ENCODE peak calls at places on chromosomes 13 and 19, in ten cellular contexts. G is colonic mucosa, N is esophagus squamous epithelium, H is body of pancreas, E is RWPE2, M is right atrium auricular region, R is pancreas, Y is trophoblast cell, V is lower lobe of right lung, I is ascending aorta. T is an unnamed sample. For H3K4me1 and H3K36me3, the result is how much of the 10 kb centered on the place peaks cover.

GRCh38 chr13:43686557-43686956 is 100.2 kb downstream of the ENOX1 start:
- DNase-seq in G (no peak), N (no peak), H (peak), E (no peak), M (peak), R (peak), Y (peak), V (no peak), I (no peak), T (no peak)

GRCh38 chr13:79829880-79830279 is 348.9 kb downstream of the NDFIP2 start:
- DNase-seq in G (no peak), N (no peak), H (no peak), E (no peak), M (no peak), R (no peak), Y (no peak), V (no peak), I (no peak), T (no peak)

GRCh38 chr19:43826787-43827754 is at the start of gene ZNF283:
- DNase-seq in G (peak), N (peak), H (peak), E (peak), M (peak), R (peak), Y (peak), V (peak), I (peak), T (peak)

GRCh38 chr13:106846571-106846970 is 278.6 kb upstream of the ARGLU1 start:
- DNase-seq in G (no peak), N (no peak), H (no peak), E (no peak), M (no peak), R (no peak), Y (no peak), V (no peak), I (no peak), T (no peak)

GRCh38 chr13:75384881-75385707 is 96.9 kb downstream of the TBC1D4 start:
- DNase-seq in G (no peak), N (no peak), H (no peak), E (no peak), M (no peak), R (no peak), Y (no peak), V (no peak), I (no peak), T (no peak)

GRCh38 chr19:5339950-5340636 is 519 bp downstream of the PTPRS start:
- DNase-seq in G (no peak), N (no peak), H (no peak), E (no peak), M (no peak), R (peak), Y (no peak), V (no peak), I (no peak), T (no peak)

GRCh38 chr13:99374994-99375805 is 68.0 kb upstream of the GPR183 start:
- DNase-seq in G (peak), N (peak), H (peak), E (no peak), M (peak), R (no peak), Y (no peak), V (peak), I (no peak), T (no peak)

GRCh38 chr13:64154514-64154913 is 2738.9 kb upstream of the PCDH20 start:
- DNase-seq in G (no peak), N (no peak), H (no peak), E (no peak), M (no peak), R (no peak), Y (no peak), V (no peak), I (no peak), T (no peak)

GRCh38 chr19:37932985-37933953 is 26.3 kb downstream of the SIPA1L3 start:
- DNase-seq in G (peak), N (no peak), H (peak), E (peak), M (no peak), R (peak), Y (no peak), V (no peak), I (no peak), T (no peak)

GRCh38 chr19:41646589-41647204 is 19.8 kb upstream of the CEACAM4 start:
- DNase-seq in G (no peak), N (no peak), H (peak), E (no peak), M (no peak), R (no peak), Y (no peak), V (peak), I (no peak), T (peak)

GRCh38 chr19:18939922-18940775 is 868 bp downstream of the HOMER3 start:
- DNase-seq in G (peak), N (no peak), H (peak), E (no peak), M (peak), R (peak), Y (no peak), V (no peak), I (peak), T (no peak)

GRCh38 chr13:93767917-93768422 is 541.4 kb downstream of the GPC6 start:
- DNase-seq in G (no peak), N (no peak), H (no peak), E (no peak), M (no peak), R (no peak), Y (no peak), V (no peak), I (no peak), T (no peak)

GRCh38 chr13:61777281-61777680 is 361.6 kb upstream of the PCDH20 start:
- DNase-seq in G (no peak), N (no peak), H (no peak), E (no peak), M (no peak), R (no peak), Y (no peak), V (no peak), I (no peak), T (no peak)

GRCh38 chr13:39196957-39197644 is 158.8 kb downstream of the NHLRC3 start:
- DNase-seq in G (no peak), N (no peak), H (no peak), E (no peak), M (no peak), R (no peak), Y (no peak), V (no peak), I (no peak), T (no peak)

GRCh38 chr13:89806594-89806993 is 1540.9 kb upstream of the MIR17HG start:
- DNase-seq in G (no peak), N (no peak), H (no peak), E (no peak), M (no peak), R (no peak), Y (no peak), V (no peak), I (no peak), T (no peak)

GRCh38 chr13:93339550-93339949 is 112.9 kb downstream of the GPC6 start:
- DNase-seq in G (no peak), N (no peak), H (no peak), E (no peak), M (no peak), R (no peak), Y (no peak), V (no peak), I (no peak), T (no peak)

GRCh38 chr13:33075996-33076395 is 59.8 kb downstream of the KL start:
- DNase-seq in G (no peak), N (no peak), H (no peak), E (no peak), M (no peak), R (no peak), Y (no peak), V (no peak), I (no peak), T (no peak)

GRCh38 chr13:29852464-29853054 is 2.1 kb upstream of the UBL3 start:
- DNase-seq in G (no peak), N (no peak), H (no peak), E (no peak), M (no peak), R (no peak), Y (no peak), V (no peak), I (no peak), T (no peak)

GRCh38 chr19:13018037-13018914 is 23.0 kb downstream of the NFIX start:
- DNase-seq in G (no peak), N (no peak), H (no peak), E (no peak), M (no peak), R (no peak), Y (no peak), V (no peak), I (no peak), T (no peak)

GRCh38 chr13:102878491-102878890 is 32.7 kb downstream of the ERCC5 start:
- DNase-seq in G (no peak), N (no peak), H (no peak), E (no peak), M (no peak), R (no peak), Y (no peak), V (no peak), I (no peak), T (no peak)

GRCh38 chr19:3995619-3996018 is 10.4 kb upstream of the EEF2 start:
- DNase-seq in G (no peak), N (no peak), H (no peak), E (no peak), M (no peak), R (no peak), Y (no peak), V (no peak), I (no peak), T (no peak)

GRCh38 chr13:27120011-27120410 is 51.6 kb downstream of the USP12 start:
- DNase-seq in G (no peak), N (no peak), H (no peak), E (no peak), M (no peak), R (no peak), Y (no peak), V (no peak), I (no peak), T (no peak)

GRCh38 chr19:17490411-17490810 is 20.1 kb downstream of the SLC27A1 start:
- DNase-seq in G (no peak), N (no peak), H (no peak), E (no peak), M (no peak), R (no peak), Y (no peak), V (no peak), I (no peak), T (no peak)

GRCh38 chr13:22483276-22483675 is 697.5 kb upstream of the SGCG start:
- DNase-seq in G (no peak), N (no peak), H (no peak), E (no peak), M (no peak), R (no peak), Y (no peak), V (no peak), I (no peak), T (no peak)
- H3K4me1 ChIP-seq in G (under half), N (under half), H (under half), E (under half), M (under half), R (under half), Y (under half), V (under half), I (under half), T (under half)

DNA sequence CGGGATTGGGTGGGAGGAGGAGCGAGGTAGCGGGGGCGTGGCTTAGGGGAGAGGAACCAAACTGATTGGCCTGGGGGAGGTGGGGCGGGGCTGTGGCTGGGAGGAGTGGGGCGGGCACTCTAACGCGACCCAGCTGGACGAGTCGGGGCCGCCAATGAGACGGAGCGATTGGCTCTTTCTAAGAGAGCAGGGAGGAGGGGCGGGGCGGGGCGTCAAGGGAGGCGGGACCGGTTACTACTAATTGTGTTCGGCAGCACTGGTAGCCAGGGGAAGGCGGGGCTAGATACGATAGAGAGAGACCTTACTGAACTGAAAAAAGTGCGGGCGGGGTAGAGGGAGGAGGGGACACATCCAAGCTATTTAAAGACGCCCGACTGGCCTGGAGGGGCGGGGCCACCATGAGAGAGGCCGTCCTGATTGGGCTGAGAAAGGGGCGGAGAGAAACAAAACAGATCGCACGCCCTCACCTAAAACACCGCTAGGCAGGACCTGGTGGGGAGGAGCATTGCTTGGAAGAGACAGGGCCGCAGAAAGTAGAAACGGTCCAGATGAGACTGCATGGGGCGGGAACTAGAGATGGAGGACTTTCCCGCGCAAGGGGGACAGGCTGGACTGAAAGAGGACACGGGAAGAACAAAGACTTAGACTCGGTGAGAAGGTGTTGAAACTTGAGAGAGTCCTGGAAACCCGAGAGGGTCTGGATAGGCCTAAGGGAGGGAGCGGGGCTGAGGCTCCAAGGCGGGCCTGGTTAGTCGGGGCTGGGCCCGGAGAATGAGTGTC is at the start of gene KCNC3:
- DNase-seq in G (peak), N (peak), H (peak), E (peak), M (peak), R (peak), Y (peak), V (peak), I (peak), T (no peak)
- H3K27ac ChIP-seq in G (no peak), N (peak), H (peak), E (no peak), M (peak), R (no peak), Y (peak), V (peak), I (peak), T (no peak)

GRCh38 chr19:1153891-1154730 is 20.0 kb downstream of the SBNO2 start:
- DNase-seq in G (no peak), N (no peak), H (no peak), E (no peak), M (no peak), R (peak), Y (no peak), V (no peak), I (no peak), T (no peak)
- H3K36me3 ChIP-seq in G (under half), N (under half), H (under half), E (under half), M (under half), R (under half), Y (under half), V (under half), I (under half), T (under half)

GRCh38 chr13:110394371-110394841 is 87.3 kb downstream of the COL4A2 start:
- DNase-seq in G (no peak), N (no peak), H (no peak), E (no peak), M (no peak), R (no peak), Y (peak), V (no peak), I (no peak), T (no peak)
- H3K4me1 ChIP-seq in G (under half), N (under half), H (under half), E (under half), M (half or more), R (under half), Y (under half), V (under half), I (under half), T (under half)

GRCh38 chr13:50379584-50379983 is 364.3 kb downstream of the KCNRG start:
- DNase-seq in G (no peak), N (no peak), H (no peak), E (no peak), M (no peak), R (no peak), Y (no peak), V (no peak), I (no peak), T (no peak)
- H3K27ac ChIP-seq in G (no peak), N (no peak), H (no peak), E (no peak), M (no peak), R (no peak), Y (no peak), V (no peak), I (no peak), T (no peak)